ENCODE peak calls at places on chromosome 16, in nine cellular contexts. R is fibroblast of mammary gland; M is lower lobe of right lung; H is CD8-positive, alpha-beta T cell; E is AG10803; B is OCI-LY7; J is bronchial epithelial cell; A is breast epithelium; L is A673. X is an unnamed sample.

GRCh38 chr16:31487720-31488629 is 5.1 kb downstream of the SLC5A2 start:
- DNase-seq in R (no peak), M (peak), H (peak), E (no peak), B (no peak), J (peak), A (no peak), L (peak), X (no peak)

GRCh38 chr16:13291934-13292333 is 390.5 kb downstream of the SHISA9 start:
- DNase-seq in R (no peak), M (no peak), H (no peak), E (no peak), B (peak), J (no peak), A (no peak), L (no peak), X (no peak)

GRCh38 chr16:67023689-67024088 is 5.3 kb upstream of the CBFB start:
- DNase-seq in R (no peak), M (no peak), H (no peak), E (no peak), B (no peak), J (no peak), A (no peak), L (no peak), X (no peak)

GRCh38 chr16:4392382-4393242 is 21.0 kb downstream of the VASN start:
- DNase-seq in R (peak), M (peak), H (no peak), E (peak), B (no peak), J (peak), A (peak), L (peak), X (no peak)

GRCh38 chr16:50578147-50578546 is 30.0 kb downstream of the NKD1 start:
- DNase-seq in R (no peak), M (no peak), H (no peak), E (no peak), B (no peak), J (peak), A (no peak), L (no peak), X (no peak)

GRCh38 chr16:81151648-81152047 is 55.5 kb upstream of the GCSH start:
- DNase-seq in R (no peak), M (no peak), H (no peak), E (no peak), B (no peak), J (no peak), A (no peak), L (no peak), X (no peak)

GRCh38 chr16:85490971-85491771 is 122.0 kb upstream of the GSE1 start:
- DNase-seq in R (no peak), M (no peak), H (peak), E (no peak), B (peak), J (no peak), A (no peak), L (no peak), X (no peak)

GRCh38 chr16:10009691-10010090 is 172.5 kb downstream of the GRIN2A start:
- DNase-seq in R (no peak), M (no peak), H (no peak), E (no peak), B (no peak), J (no peak), A (no peak), L (no peak), X (no peak)

GRCh38 chr16:8936421-8936820 is 27.3 kb downstream of the USP7 start:
- DNase-seq in R (peak), M (no peak), H (peak), E (no peak), B (peak), J (peak), A (no peak), L (peak), X (no peak)

GRCh38 chr16:12336158-12336557 is 359.6 kb downstream of the SNX29 start:
- DNase-seq in R (no peak), M (no peak), H (no peak), E (no peak), B (no peak), J (no peak), A (no peak), L (no peak), X (no peak)

GRCh38 chr16:73753931-73754330 is 542.7 kb upstream of the PSMD7 start:
- DNase-seq in R (no peak), M (no peak), H (no peak), E (no peak), B (no peak), J (no peak), A (no peak), L (no peak), X (no peak)

GRCh38 chr16:30028438-30029093 is 2.5 kb downstream of the TLCD3B start:
- DNase-seq in R (no peak), M (no peak), H (no peak), E (no peak), B (no peak), J (no peak), A (no peak), L (no peak), X (no peak)

GRCh38 chr16:51271156-51271555 is 120.1 kb upstream of the SALL1 start:
- DNase-seq in R (no peak), M (no peak), H (no peak), E (no peak), B (no peak), J (no peak), A (no peak), L (no peak), X (no peak)

GRCh38 chr16:85524630-85525463 is 88.3 kb upstream of the GSE1 start:
- DNase-seq in R (peak), M (peak), H (no peak), E (peak), B (peak), J (peak), A (peak), L (peak), X (no peak)

GRCh38 chr16:18796377-18796776 is 5.0 kb downstream of the ARL6IP1 start:
- DNase-seq in R (no peak), M (no peak), H (no peak), E (no peak), B (no peak), J (no peak), A (no peak), L (no peak), X (no peak)

GRCh38 chr16:51756447-51757123 is 605.5 kb upstream of the SALL1 start:
- DNase-seq in R (no peak), M (no peak), H (no peak), E (no peak), B (no peak), J (no peak), A (no peak), L (no peak), X (no peak)

GRCh38 chr16:14325921-14326401 is 254.8 kb downstream of the MRTFB start:
- DNase-seq in R (peak), M (no peak), H (no peak), E (peak), B (no peak), J (no peak), A (no peak), L (peak), X (no peak)

DNA sequence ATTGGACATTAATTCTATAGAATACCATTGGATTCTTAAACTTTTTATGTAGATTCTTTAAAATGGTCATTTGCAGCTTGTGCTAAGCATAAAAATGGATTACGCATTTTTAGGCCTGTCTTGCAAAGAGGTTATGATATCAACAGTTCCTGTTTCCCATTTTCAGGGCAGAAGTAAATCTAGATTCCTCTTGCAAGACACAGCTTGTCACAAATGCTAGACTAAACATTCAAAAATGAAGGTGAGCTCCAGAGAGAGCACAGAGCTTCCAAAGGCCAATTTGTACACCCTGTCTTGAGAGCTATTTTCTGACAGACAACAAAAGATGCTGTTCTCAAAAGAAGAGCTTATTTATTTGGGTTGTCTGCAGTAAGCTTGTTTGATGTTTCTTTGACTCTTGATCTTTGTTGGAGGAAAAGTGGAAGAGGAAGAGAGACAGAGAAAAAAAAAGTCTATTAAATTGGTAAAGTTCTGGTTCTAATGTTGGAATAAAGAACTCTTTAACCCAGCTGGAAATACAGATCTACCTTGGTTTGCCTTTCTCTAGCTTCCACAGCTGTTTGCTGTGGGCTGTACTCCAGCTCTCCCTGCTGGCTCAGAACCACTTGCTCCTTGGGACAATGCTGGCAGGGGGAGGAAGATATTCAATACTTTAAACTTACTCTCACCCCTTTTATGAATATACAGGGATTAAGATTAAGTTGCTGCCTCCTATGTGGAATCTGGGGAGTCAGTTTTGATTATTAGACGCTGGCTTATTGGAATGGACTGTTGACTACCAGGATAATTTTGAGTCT is 651.8 kb downstream of the CDH11 start:
- DNase-seq in R (no peak), M (no peak), H (no peak), E (no peak), B (no peak), J (peak), A (no peak), L (no peak), X (no peak)
- TF ChIP-seq CTCF in R (peak), M (no peak), H (no peak), E (peak), B (peak), J (peak), A (no peak), L (peak), X (no peak)

DNA sequence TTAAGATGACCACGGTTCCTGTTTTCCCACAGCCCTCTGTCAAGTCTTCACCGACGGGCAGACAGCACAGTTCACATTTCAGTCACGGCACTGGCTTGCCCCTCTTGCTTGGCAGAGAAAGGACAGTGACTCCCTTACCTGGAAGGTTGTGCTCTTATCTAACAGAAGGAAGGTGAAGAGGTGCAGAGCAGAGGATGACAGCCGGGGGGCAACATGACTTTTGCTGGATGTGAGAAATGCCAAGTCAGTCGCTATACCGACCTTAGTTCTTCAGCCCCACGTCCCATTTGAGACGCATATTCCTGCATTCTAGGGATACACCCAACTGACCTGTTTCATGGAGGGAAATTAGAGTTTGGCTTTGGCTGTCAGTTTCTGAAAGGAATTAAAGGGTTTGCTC is 492.3 kb downstream of the NPIPA7 start:
- DNase-seq in R (no peak), M (no peak), H (no peak), E (no peak), B (no peak), J (no peak), A (no peak), L (no peak), X (no peak)
- TF ChIP-seq CTCF in R (no peak), M (no peak), H (no peak), E (no peak), B (peak), J (no peak), A (no peak), L (no peak), X (no peak)

GRCh38 chr16:3028716-3029319 is 5.0 kb downstream of the THOC6 start:
- DNase-seq in R (no peak), M (no peak), H (no peak), E (no peak), B (no peak), J (no peak), A (no peak), L (no peak), X (no peak)

GRCh38 chr16:3027983-3028715 is 4.3 kb downstream of the THOC6 start:
- DNase-seq in R (peak), M (peak), H (peak), E (peak), B (peak), J (peak), A (peak), L (peak), X (peak)

GRCh38 chr16:3026003-3026378 is 2.2 kb downstream of the THOC6 start:
- DNase-seq in R (no peak), M (no peak), H (no peak), E (no peak), B (no peak), J (no peak), A (no peak), L (no peak), X (no peak)

GRCh38 chr16:3026609-3027487 is 3.0 kb downstream of the THOC6 start:
- DNase-seq in R (no peak), M (no peak), H (no peak), E (no peak), B (no peak), J (no peak), A (no peak), L (no peak), X (no peak)

DNA sequence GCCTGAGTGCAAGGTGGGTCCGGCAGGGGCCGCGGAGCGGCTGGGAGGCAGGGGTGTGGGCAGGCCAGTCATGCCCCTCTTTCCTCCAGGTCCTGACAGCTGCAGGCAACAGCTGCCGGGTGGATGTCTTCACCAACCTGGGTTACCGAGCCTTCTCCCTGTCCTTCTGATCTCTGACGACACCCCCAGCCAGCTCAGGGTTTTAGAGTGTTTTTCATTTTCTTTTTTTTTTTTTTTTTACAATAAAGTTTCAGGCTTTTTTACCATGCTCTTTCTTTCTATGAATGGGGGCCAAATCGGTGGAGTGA is 3.6 kb downstream of the THOC6 start:
- DNase-seq in R (no peak), M (no peak), H (no peak), E (no peak), B (no peak), J (no peak), A (no peak), L (no peak), X (no peak)
- TF ChIP-seq CTCF in R (no peak), M (no peak), H (no peak), E (no peak), B (no peak), J (no peak), A (no peak), L (no peak), X (no peak)

GRCh38 chr16:57667526-57668258 is 414 bp upstream of the ADGRG3 start:
- DNase-seq in R (peak), M (peak), H (no peak), E (no peak), B (no peak), J (no peak), A (no peak), L (no peak), X (no peak)
- TF ChIP-seq CTCF in R (no peak), M (peak), H (no peak), E (no peak), B (peak), J (peak), A (no peak), L (peak), X (no peak)